ENCODE peak calls at places on chromosomes 13 and 19, in eight cellular contexts. N is DND-41, E is bronchial epithelial cell, C is psoas muscle, I is aorta, R is tibial nerve, M is pancreas, G is heart left ventricle. K is an unnamed sample.

GRCh38 chr19:41225238-41226052 is 6.4 kb downstream of the AXL start:
- DNase-seq in N (no peak), E (peak; percentile 97), C (peak; percentile 79), I (peak; percentile 84), R (peak; percentile 78), M (no peak), G (peak; percentile 57), K (peak; percentile 74)

GRCh38 chr19:575527-576506 is 3.4 kb downstream of the BSG start:
- DNase-seq in N (no peak), E (peak; percentile 80), C (peak; percentile 65), I (no peak), R (no peak), M (peak; percentile 66), G (peak; percentile 82), K (peak; percentile 53)

GRCh38 chr19:47284324-47284899 is 9.7 kb downstream of the INAFM1 start:
- DNase-seq in N (peak; percentile 50), E (peak; percentile 59), C (no peak), I (no peak), R (peak; percentile 89), M (no peak), G (no peak), K (peak; percentile 44)

GRCh38 chr13:28753208-28753892 is 34.6 kb upstream of the SLC46A3 start:
- DNase-seq in N (peak; percentile 35), E (peak; percentile 91), C (no peak), I (peak; percentile 86), R (peak; percentile 43), M (no peak), G (peak; percentile 54), K (no peak)

GRCh38 chr13:23020246-23020843 is 160.4 kb upstream of the SGCG start:
- DNase-seq in N (peak; percentile 43), E (peak; percentile 72), C (no peak), I (no peak), R (peak; percentile 76), M (no peak), G (peak; percentile 22), K (peak; percentile 19)

GRCh38 chr19:51980116-51980736 is 6.4 kb downstream of the ZNF350 start:
- DNase-seq in N (no peak), E (peak; percentile 38), C (no peak), I (no peak), R (no peak), M (no peak), G (no peak), K (no peak)

GRCh38 chr13:73828811-73829210 is 305.4 kb downstream of the KLF12 start:
- DNase-seq in N (peak; percentile 46), E (no peak), C (no peak), I (no peak), R (no peak), M (no peak), G (no peak), K (no peak)

GRCh38 chr13:21671793-21672680 is 1.2 kb downstream of the FGF9 start:
- DNase-seq in N (no peak), E (no peak), C (no peak), I (no peak), R (no peak), M (no peak), G (no peak), K (no peak)

GRCh38 chr19:58497634-58498170 is 14.1 kb downstream of the SLC27A5 start:
- DNase-seq in N (no peak), E (no peak), C (no peak), I (no peak), R (no peak), M (no peak), G (no peak), K (no peak)

GRCh38 chr19:35135389-35135909 is 590 bp upstream of the LGI4 start:
- DNase-seq in N (peak; percentile 67), E (no peak), C (peak; percentile 78), I (peak; percentile 87), R (peak; percentile 90), M (peak; percentile 84), G (peak; percentile 82), K (peak; percentile 86)

GRCh38 chr19:44799627-44800257 is 9.2 kb upstream of the BCAM start:
- DNase-seq in N (no peak), E (no peak), C (no peak), I (no peak), R (no peak), M (no peak), G (no peak), K (no peak)

GRCh38 chr19:19446655-19447437 is 41.4 kb downstream of the GATAD2A start:
- DNase-seq in N (no peak), E (no peak), C (no peak), I (no peak), R (no peak), M (no peak), G (no peak), K (no peak)

GRCh38 chr13:101140936-101141335 is 275.4 kb downstream of the NALCN start:
- DNase-seq in N (no peak), E (no peak), C (no peak), I (no peak), R (no peak), M (no peak), G (no peak), K (no peak)

GRCh38 chr19:2774083-2774679 is 8.9 kb downstream of the SGTA start:
- DNase-seq in N (no peak), E (no peak), C (no peak), I (no peak), R (no peak), M (no peak), G (peak; percentile 49), K (no peak)

GRCh38 chr19:46426035-46426505 is 2.7 kb downstream of the PNMA8C start:
- DNase-seq in N (no peak), E (no peak), C (no peak), I (no peak), R (no peak), M (no peak), G (no peak), K (no peak)

GRCh38 chr13:51562011-51562671 is 22.1 kb upstream of the WDFY2 start:
- DNase-seq in N (no peak), E (no peak), C (no peak), I (peak; percentile 37), R (no peak), M (no peak), G (no peak), K (no peak)

GRCh38 chr19:10737680-10738079 is 19.8 kb downstream of the DNM2 start:
- DNase-seq in N (no peak), E (no peak), C (no peak), I (no peak), R (no peak), M (no peak), G (no peak), K (no peak)

GRCh38 chr19:5877427-5877826 is 7.1 kb upstream of the FUT5 start:
- DNase-seq in N (no peak), E (no peak), C (no peak), I (no peak), R (no peak), M (no peak), G (no peak), K (no peak)
- H3K27me3 ChIP-seq in N (no peaks in the 10 kb centered on the region), E (no peaks in the 10 kb centered on the region), C (peaks cover 30% of the 10 kb centered on the region), I (no peaks in the 10 kb centered on the region), R (peaks cover 51% of the 10 kb centered on the region), M (no peaks in the 10 kb centered on the region), G (no peaks in the 10 kb centered on the region), K (peaks cover 12% of the 10 kb centered on the region)

GRCh38 chr19:29535432-29535831 is 9.6 kb downstream of the VSTM2B start:
- DNase-seq in N (no peak), E (no peak), C (no peak), I (no peak), R (no peak), M (no peak), G (peak; percentile 13), K (no peak)
- H3K27me3 ChIP-seq in N (no peaks in the 10 kb centered on the region), E (peaks cover 3% of the 10 kb centered on the region), C (peaks cover 39% of the 10 kb centered on the region), I (no peaks in the 10 kb centered on the region), R (peaks cover 35% of the 10 kb centered on the region), M (no peaks in the 10 kb centered on the region), G (peaks cover 19% of the 10 kb centered on the region), K (peaks cover 8% of the 10 kb centered on the region)

GRCh38 chr19:1765904-1766799 is 12.8 kb downstream of the ONECUT3 start:
- DNase-seq in N (no peak), E (no peak), C (no peak), I (no peak), R (no peak), M (no peak), G (no peak), K (no peak)

GRCh38 chr19:1768248-1768647 is 14.9 kb downstream of the ONECUT3 start:
- DNase-seq in N (no peak), E (no peak), C (no peak), I (no peak), R (no peak), M (no peak), G (no peak), K (peak; percentile 67)

GRCh38 chr19:1768918-1769644 is 15.8 kb downstream of the ONECUT3 start:
- DNase-seq in N (no peak), E (no peak), C (no peak), I (no peak), R (no peak), M (no peak), G (no peak), K (no peak)

GRCh38 chr19:1766800-1767352 is 13.6 kb downstream of the ONECUT3 start:
- DNase-seq in N (peak; percentile 15), E (no peak), C (no peak), I (no peak), R (no peak), M (no peak), G (no peak), K (peak; percentile 74)

GRCh38 chr19:1767464-1767933 is 14.2 kb downstream of the ONECUT3 start:
- DNase-seq in N (peak; percentile 81), E (no peak), C (peak; percentile 37), I (no peak), R (peak; percentile 33), M (peak; percentile 58), G (peak; percentile 41), K (peak; percentile 89)
- H3K27me3 ChIP-seq in N (no peaks in the 10 kb centered on the region), E (peaks cover 35% of the 10 kb centered on the region), C (peaks cover 94% of the 10 kb centered on the region), I (no peaks in the 10 kb centered on the region), R (peaks cover 100% of the 10 kb centered on the region), M (no peaks in the 10 kb centered on the region), G (peaks cover 57% of the 10 kb centered on the region), K (no peaks in the 10 kb centered on the region)

DNA sequence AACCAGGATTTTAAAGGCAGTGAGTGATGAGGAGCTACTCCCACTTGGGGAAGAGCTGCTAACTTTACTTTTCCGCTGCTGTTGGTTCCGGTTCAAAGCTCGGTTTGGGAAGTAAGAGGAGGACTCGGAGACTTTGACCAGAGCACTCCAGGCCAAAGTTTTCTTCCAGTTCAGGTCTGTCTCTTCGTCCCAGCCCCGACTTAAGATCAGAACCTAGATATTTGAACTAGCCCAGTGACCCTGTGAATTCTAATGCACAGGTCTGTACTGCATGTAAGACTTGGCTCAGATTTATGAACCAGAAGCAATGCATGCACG is 2.0 kb downstream of the COL4A2 start:
- DNase-seq in N (no peak), E (no peak), C (no peak), I (no peak), R (no peak), M (no peak), G (peak; percentile 16), K (no peak)
- H3K27me3 ChIP-seq in N (peaks cover 45% of the 10 kb centered on the region), E (no peaks in the 10 kb centered on the region), C (peaks cover 85% of the 10 kb centered on the region), I (no peaks in the 10 kb centered on the region), R (no peaks in the 10 kb centered on the region), M (no peaks in the 10 kb centered on the region), G (no peaks in the 10 kb centered on the region), K (peaks cover 50% of the 10 kb centered on the region)

GRCh38 chr19:7743425-7743841 is 3.9 kb downstream of the CD209 start:
- DNase-seq in N (no peak), E (no peak), C (no peak), I (no peak), R (no peak), M (no peak), G (no peak), K (no peak)
- H3K27me3 ChIP-seq in N (no peaks in the 10 kb centered on the region), E (no peaks in the 10 kb centered on the region), C (no peaks in the 10 kb centered on the region), I (no peaks in the 10 kb centered on the region), R (no peaks in the 10 kb centered on the region), M (no peaks in the 10 kb centered on the region), G (no peaks in the 10 kb centered on the region), K (peaks cover 5% of the 10 kb centered on the region)